ENCODE peak calls at places on chromosomes 3 and 15, in ten cellular contexts. I is activated naive CD4-positive, alpha-beta T cell; U is activated CD8-positive, alpha-beta memory T cell treated with anti-CD3 and anti-CD28 coated beads, Interleukin-2, amount 10 ng/mL, durations not matched to agents 7 days and 5 days; O is activated T-cell treated with anti-CD3 and anti-CD28 coated beads for 24 hours; X is EH; M is activated T-helper 1 cell treated with anti-CD3 and anti-CD28 coated beads, Interleukin-12 subunit alpha, Interleukin-12 subunit beta, Interleukin-2, Interleukin-4 antibody, amounts not matched to agents 30 ng/mL and 10 ng/mL and 1 ng/mL, durations not matched to agents 14 hours and 24 hours and 36 hours; W is T-helper 9 cell; K is WTC11; N is stimulated activated CD4-positive, alpha-beta T cell treated with anti-CD3 and anti-CD28 coated beads, Interleukin-1b, Interleukin-23, amount 100 ng/mL, for 24 hours; E is ELR. P is an unnamed sample.

GRCh38 chr3:73529280-73530029 is 95.3 kb downstream of the PDZRN3 start:
- DNase-seq in I (no peak), U (no peak), O (no peak), X (no peak), M (no peak), W (no peak), K (no peak), N (no peak), E (no peak), P (no peak)

GRCh38 chr3:79761441-79761840 is 6.4 kb downstream of the ROBO1 start:
- DNase-seq in I (no peak), U (no peak), O (no peak), X (no peak), M (no peak), W (no peak), K (no peak), N (no peak), E (peak; percentile 2), P (no peak)

GRCh38 chr3:127019449-127019848 is 36.5 kb downstream of the PLXNA1 start:
- DNase-seq in I (no peak), U (no peak), O (no peak), X (peak; percentile 71), M (no peak), W (no peak), K (no peak), N (no peak), E (peak; percentile 63), P (no peak)

GRCh38 chr15:67839358-67839928 is 402 bp downstream of the RNU6-1 start:
- DNase-seq in I (no peak), U (peak; percentile 46), O (no peak), X (peak; percentile 64), M (peak; percentile 37), W (no peak), K (no peak), N (no peak), E (peak; percentile 71), P (peak; percentile 53)

GRCh38 chr3:170751083-170751893 is 118.7 kb downstream of the RPL22L1 start:
- DNase-seq in I (no peak), U (no peak), O (no peak), X (peak; percentile 91), M (no peak), W (no peak), K (no peak), N (no peak), E (peak; percentile 95), P (no peak)

GRCh38 chr3:58200846-58201355 is 9.9 kb downstream of the DNASE1L3 start:
- DNase-seq in I (no peak), U (no peak), O (no peak), X (no peak), M (no peak), W (no peak), K (no peak), N (no peak), E (no peak), P (no peak)

GRCh38 chr15:64532921-64533320 is 72.5 kb downstream of the ZNF609 start:
- DNase-seq in I (no peak), U (no peak), O (no peak), X (no peak), M (no peak), W (no peak), K (no peak), N (no peak), E (no peak), P (no peak)

GRCh38 chr3:150443331-150443741 is 35.2 kb downstream of the TSC22D2 start:
- DNase-seq in I (no peak), U (no peak), O (no peak), X (peak; percentile 76), M (no peak), W (no peak), K (no peak), N (no peak), E (peak; percentile 65), P (no peak)

GRCh38 chr15:66951531-66951930 is 113.9 kb upstream of the SMAD3 start:
- DNase-seq in I (no peak), U (no peak), O (no peak), X (no peak), M (no peak), W (no peak), K (no peak), N (no peak), E (no peak), P (no peak)

GRCh38 chr3:150623945-150624344 is 20.8 kb downstream of the SELENOT start:
- DNase-seq in I (no peak), U (no peak), O (no peak), X (peak; percentile 59), M (no peak), W (no peak), K (no peak), N (no peak), E (no peak), P (no peak)

GRCh38 chr3:43288366-43288765 is 2.0 kb downstream of the SNRK start:
- DNase-seq in I (no peak), U (no peak), O (no peak), X (peak; percentile 50), M (no peak), W (no peak), K (no peak), N (no peak), E (peak; percentile 54), P (no peak)

GRCh38 chr3:4865714-4866113 is 113.5 kb upstream of the BHLHE40 start:
- DNase-seq in I (no peak), U (no peak), O (no peak), X (no peak), M (no peak), W (no peak), K (no peak), N (no peak), E (no peak), P (peak; percentile 75)

GRCh38 chr3:168839692-168840091 is 744.0 kb upstream of the GOLIM4 start:
- DNase-seq in I (no peak), U (no peak), O (no peak), X (no peak), M (no peak), W (no peak), K (no peak), N (no peak), E (no peak), P (no peak)

GRCh38 chr3:196903740-196904139 is 36.0 kb downstream of the SENP5 start:
- DNase-seq in I (no peak), U (no peak), O (no peak), X (no peak), M (no peak), W (no peak), K (no peak), N (no peak), E (no peak), P (no peak)

GRCh38 chr3:34106879-34107278 is 308.4 kb downstream of the PDCD6IP start:
- DNase-seq in I (no peak), U (no peak), O (no peak), X (peak; percentile 28), M (no peak), W (no peak), K (peak; percentile 61), N (no peak), E (peak; percentile 6), P (peak; percentile 51)

GRCh38 chr15:88616240-88616639 is 4.9 kb upstream of the AEN start:
- DNase-seq in I (no peak), U (no peak), O (no peak), X (no peak), M (no peak), W (no peak), K (no peak), N (no peak), E (no peak), P (no peak)

GRCh38 chr15:101215681-101216080 is 36.2 kb downstream of the CHSY1 start:
- DNase-seq in I (no peak), U (no peak), O (no peak), X (no peak), M (no peak), W (no peak), K (no peak), N (no peak), E (no peak), P (no peak)

GRCh38 chr15:72604794-72605193 is 49.7 kb upstream of the GOLGA6B start:
- DNase-seq in I (no peak), U (no peak), O (no peak), X (peak; percentile 7), M (no peak), W (no peak), K (peak; percentile 73), N (no peak), E (peak; percentile 28), P (no peak)

GRCh38 chr3:53236112-53236841 is 19.5 kb downstream of the TKT start:
- DNase-seq in I (no peak), U (no peak), O (no peak), X (peak; percentile 96), M (no peak), W (no peak), K (no peak), N (no peak), E (peak; percentile 91), P (no peak)

GRCh38 chr3:25592510-25592968 is 72.2 kb downstream of the TOP2B start:
- DNase-seq in I (no peak), U (no peak), O (no peak), X (peak; percentile 96), M (no peak), W (no peak), K (peak; percentile 31), N (no peak), E (peak; percentile 94), P (no peak)

GRCh38 chr15:20348291-20348899 is 193.2 kb downstream of the GOLGA6L6 start:
- DNase-seq in I (no peak), U (no peak), O (no peak), X (no peak), M (no peak), W (no peak), K (no peak), N (no peak), E (no peak), P (no peak)

GRCh38 chr3:156816091-156816793 is 9.9 kb upstream of the LEKR1 start:
- DNase-seq in I (no peak), U (peak; percentile 56), O (peak; percentile 24), X (peak; percentile 52), M (peak; percentile 47), W (peak; percentile 5), K (peak; percentile 50), N (peak; percentile 21), E (peak; percentile 90), P (no peak)

GRCh38 chr3:176690470-176690869 is 506.8 kb downstream of the TBL1XR1 start:
- DNase-seq in I (no peak), U (no peak), O (no peak), X (peak; percentile 7), M (no peak), W (no peak), K (no peak), N (no peak), E (no peak), P (no peak)

GRCh38 chr3:141360888-141361598 is 7.3 kb upstream of the ZBTB38 start:
- DNase-seq in I (no peak), U (no peak), O (no peak), X (peak; percentile 99), M (no peak), W (no peak), K (no peak), N (no peak), E (peak; percentile 89), P (peak; percentile 47)